ENCODE peak calls at places on chromosomes 1 and 21, in four cellular contexts. V is tibial artery, P is MM.1S, C is heart right ventricle. O is an unnamed sample.

GRCh38 chr1:226410958-226411357 is 3.1 kb upstream of the PARP1 start:
- DNase-seq in V (no peak), P (no peak), C (no peak), O (no peak)

GRCh38 chr1:168004531-168004930 is 67.7 kb upstream of the MPC2 start:
- DNase-seq in P (no peak), V (no peak), C (no peak), O (no peak)

GRCh38 chr1:64243757-64244080 is 40.3 kb downstream of the UBE2U start:
- DNase-seq in C (no peak), P (no peak), V (no peak), O (no peak)

GRCh38 chr1:109617291-109617801 is 2.1 kb downstream of the GNAT2 start:
- DNase-seq in P (no peak), V (peak; percentile 21), C (no peak), O (no peak)

GRCh38 chr1:188668083-188668482 is 1809.6 kb downstream of the BRINP3 start:
- DNase-seq in P (no peak), V (no peak), C (no peak), O (peak; percentile 27)

GRCh38 chr1:110094931-110095654 is 17.1 kb upstream of the UBL4B start:
- DNase-seq in V (no peak), P (no peak), C (no peak), O (no peak)

GRCh38 chr1:174877208-174877673 is 122.5 kb upstream of the CACYBP start:
- DNase-seq in P (no peak), C (no peak), V (no peak), O (no peak)

GRCh38 chr1:109880961-109881894 is 29.4 kb upstream of the CSF1 start:
- DNase-seq in C (no peak), V (peak; percentile 52), P (no peak), O (no peak)

GRCh38 chr21:32423320-32423719 is 10.8 kb downstream of the EVA1C start:
- DNase-seq in P (no peak), C (no peak), V (no peak), O (no peak)

GRCh38 chr1:95438213-95438948 is 204.4 kb downstream of the RWDD3 start:
- DNase-seq in V (no peak), P (no peak), C (no peak), O (no peak)

GRCh38 chr1:216095400-216095799 is 327.8 kb downstream of the USH2A start:
- DNase-seq in C (no peak), V (no peak), P (no peak), O (no peak)

GRCh38 chr1:236716160-236716559 is 29.9 kb downstream of the ACTN2 start:
- DNase-seq in V (no peak), P (no peak), C (no peak), O (no peak)

GRCh38 chr1:178389441-178389840 is 107.3 kb downstream of the CLEC20A start:
- DNase-seq in C (no peak), V (no peak), P (no peak), O (no peak)

GRCh38 chr1:230317823-230318819 is 108.0 kb downstream of the PGBD5 start:
- DNase-seq in P (no peak), C (no peak), V (no peak), O (no peak)

GRCh38 chr1:57215175-57215574 is 208.7 kb downstream of the DAB1 start:
- DNase-seq in V (no peak), P (no peak), C (no peak), O (no peak)

GRCh38 chr1:9588551-9589143 is at the start of gene TMEM201:
- DNase-seq in C (peak; percentile 96), P (peak; percentile 94), V (peak; percentile 96), O (peak; percentile 96)

GRCh38 chr21:39451332-39452206 is at the start of gene SH3BGR:
- DNase-seq in V (peak; percentile 89), C (peak; percentile 69), P (no peak), O (no peak)

GRCh38 chr1:20719871-20720620 is 2.2 kb upstream of the KIF17 start:
- DNase-seq in P (no peak), V (peak; percentile 25), C (no peak), O (no peak)

GRCh38 chr1:20716232-20716631 is 1.6 kb downstream of the KIF17 start:
- DNase-seq in C (no peak), P (no peak), V (no peak), O (no peak)

GRCh38 chr1:20719261-20719660 is 1.5 kb upstream of the KIF17 start:
- DNase-seq in C (no peak), V (peak; percentile 17), P (no peak), O (no peak)

GRCh38 chr1:20715406-20715805 is 2.4 kb downstream of the KIF17 start:
- DNase-seq in C (no peak), P (no peak), V (no peak), O (no peak)

DNA sequence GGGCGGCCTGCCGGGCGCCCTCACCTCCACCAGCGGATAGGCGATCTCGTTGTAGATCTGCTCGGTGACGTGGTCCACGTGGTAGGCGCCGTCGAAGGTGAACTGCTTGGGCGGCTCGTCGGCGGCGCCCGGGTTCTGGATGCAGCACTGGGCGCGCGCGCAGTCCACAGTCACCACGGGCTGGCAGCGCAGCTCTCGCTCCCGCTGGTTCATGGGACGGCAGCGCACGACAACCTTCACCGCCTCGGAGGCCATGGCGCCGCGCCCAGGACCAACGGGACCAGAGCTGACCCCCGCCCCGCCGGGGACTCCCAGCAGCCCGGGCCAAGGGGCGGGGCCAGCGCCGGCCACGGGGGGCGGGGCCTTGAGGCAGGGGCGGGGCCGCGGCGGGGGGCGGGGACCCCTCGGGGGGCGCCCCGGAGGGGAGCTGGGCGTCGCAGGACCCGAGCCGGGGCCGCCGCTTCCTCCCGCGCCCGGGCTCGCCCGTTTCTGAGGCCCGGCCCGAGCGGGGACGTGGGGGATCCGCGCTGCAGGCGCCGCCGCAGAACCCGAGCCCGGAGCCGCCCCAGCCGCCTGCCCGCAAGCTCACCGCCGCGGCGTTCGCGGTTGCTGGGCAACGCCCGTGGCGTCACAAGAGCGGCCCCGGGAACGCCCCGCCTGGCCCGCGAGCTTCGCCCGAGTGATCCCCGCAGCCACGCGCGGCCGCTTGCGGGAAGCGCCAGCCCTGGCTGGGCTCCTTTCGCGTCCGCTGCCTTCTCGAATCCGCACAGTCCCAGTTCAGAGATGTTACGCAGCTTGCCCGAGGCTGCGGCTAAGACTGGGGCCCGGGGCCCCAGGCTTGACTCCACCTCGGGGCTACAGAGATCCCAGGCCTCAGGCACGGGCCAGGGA is at the start of gene KIF17:
- DNase-seq in V (peak; percentile 80), C (peak; percentile 85), P (peak; percentile 64), O (peak; percentile 65)
- H3K4me3 ChIP-seq in V (peak within 1 kb of the TSS; percentile 43), C (peak within 1 kb of the TSS; percentile 43), P (peak within 1 kb of the TSS; percentile 22), O (no peak within 1 kb of the TSS)

GRCh38 chr1:154955039-154955717 is 721 bp downstream of the PBXIP1 start:
- DNase-seq in V (no peak), C (no peak), P (peak; percentile 100), O (peak; percentile 95)

GRCh38 chr1:154953611-154954038 is 2.3 kb downstream of the PBXIP1 start:
- DNase-seq in V (no peak), P (peak; percentile 67), C (no peak), O (no peak)

GRCh38 chr1:154954541-154954940 is 1.4 kb downstream of the PBXIP1 start:
- DNase-seq in P (no peak), C (no peak), V (no peak), O (no peak)

GRCh38 chr1:154952664-154953063 is 3.2 kb downstream of the PBXIP1 start:
- DNase-seq in V (no peak), P (peak; percentile 44), C (no peak), O (no peak)

GRCh38 chr1:154951901-154952657 is 3.8 kb downstream of the PBXIP1 start:
- DNase-seq in P (peak; percentile 93), C (no peak), V (no peak), O (peak; percentile 49)
- TF ChIP-seq CTCF in P (no peak), C (no peak), V (no peak), O (no peak)

DNA sequence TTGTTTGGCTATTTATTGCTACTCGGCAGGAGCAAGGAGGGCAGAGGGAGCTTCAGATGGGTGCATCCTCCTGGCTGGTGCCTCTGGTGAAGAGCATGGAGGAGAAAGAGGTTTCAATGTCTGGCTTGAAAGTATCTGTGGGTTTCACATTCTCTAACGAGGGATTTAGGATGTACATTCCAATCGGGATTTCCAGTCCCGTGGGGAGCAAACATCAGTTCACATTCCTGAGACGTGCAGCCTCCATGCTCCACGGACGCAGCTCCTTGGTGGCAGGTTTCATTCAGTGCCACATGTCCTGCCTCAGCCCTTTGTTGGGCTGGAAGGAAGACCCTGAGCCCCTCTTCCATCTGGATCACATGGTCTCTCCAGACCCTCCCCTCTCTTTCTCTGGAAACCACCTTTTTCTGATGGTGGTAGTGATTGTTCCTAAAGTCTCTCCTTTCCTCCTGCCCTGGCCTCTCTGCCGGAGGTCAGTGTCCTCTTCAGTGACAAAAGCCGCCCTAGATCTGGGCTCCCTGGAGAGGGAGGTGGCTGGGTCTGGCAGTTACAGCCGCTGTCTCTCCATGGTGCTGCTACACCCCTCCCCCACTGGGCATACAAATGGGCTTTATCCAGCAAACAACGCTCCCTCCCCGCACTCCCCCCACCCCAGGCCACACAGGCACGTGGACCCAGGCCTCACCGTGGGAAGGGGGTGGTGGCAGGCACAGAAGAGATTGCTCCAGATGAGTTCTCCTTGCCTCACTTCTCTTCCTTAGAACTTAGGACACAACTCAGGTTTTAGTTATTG is 829 bp upstream of the CA14 start:
- DNase-seq in V (no peak), C (no peak), P (no peak), O (no peak)
- H3K4me3 ChIP-seq in V (no peak overlapping the region), C (no peak overlapping the region), P (no peak overlapping the region), O (no peak overlapping the region)

GRCh38 chr1:34787461-34788420 is 5.1 kb upstream of the GJA4 start:
- DNase-seq in C (no peak), V (peak; percentile 87), P (peak; percentile 14), O (peak; percentile 52)
- TF ChIP-seq CTCF in C (peak; percentile 42), V (peak; percentile 63), P (peak; percentile 34), O (peak; percentile 40)

GRCh38 chr1:107963601-107964396 is 1.2 kb downstream of the VAV3 start:
- DNase-seq in C (peak; percentile 19), P (peak; percentile 47), V (no peak), O (peak; percentile 91)
- H3K4me3 ChIP-seq in C (peak overlapping the region; percentile 66), P (peak overlapping the region; percentile 71), V (peak overlapping the region; percentile 41), O (peak overlapping the region; percentile 48)

DNA sequence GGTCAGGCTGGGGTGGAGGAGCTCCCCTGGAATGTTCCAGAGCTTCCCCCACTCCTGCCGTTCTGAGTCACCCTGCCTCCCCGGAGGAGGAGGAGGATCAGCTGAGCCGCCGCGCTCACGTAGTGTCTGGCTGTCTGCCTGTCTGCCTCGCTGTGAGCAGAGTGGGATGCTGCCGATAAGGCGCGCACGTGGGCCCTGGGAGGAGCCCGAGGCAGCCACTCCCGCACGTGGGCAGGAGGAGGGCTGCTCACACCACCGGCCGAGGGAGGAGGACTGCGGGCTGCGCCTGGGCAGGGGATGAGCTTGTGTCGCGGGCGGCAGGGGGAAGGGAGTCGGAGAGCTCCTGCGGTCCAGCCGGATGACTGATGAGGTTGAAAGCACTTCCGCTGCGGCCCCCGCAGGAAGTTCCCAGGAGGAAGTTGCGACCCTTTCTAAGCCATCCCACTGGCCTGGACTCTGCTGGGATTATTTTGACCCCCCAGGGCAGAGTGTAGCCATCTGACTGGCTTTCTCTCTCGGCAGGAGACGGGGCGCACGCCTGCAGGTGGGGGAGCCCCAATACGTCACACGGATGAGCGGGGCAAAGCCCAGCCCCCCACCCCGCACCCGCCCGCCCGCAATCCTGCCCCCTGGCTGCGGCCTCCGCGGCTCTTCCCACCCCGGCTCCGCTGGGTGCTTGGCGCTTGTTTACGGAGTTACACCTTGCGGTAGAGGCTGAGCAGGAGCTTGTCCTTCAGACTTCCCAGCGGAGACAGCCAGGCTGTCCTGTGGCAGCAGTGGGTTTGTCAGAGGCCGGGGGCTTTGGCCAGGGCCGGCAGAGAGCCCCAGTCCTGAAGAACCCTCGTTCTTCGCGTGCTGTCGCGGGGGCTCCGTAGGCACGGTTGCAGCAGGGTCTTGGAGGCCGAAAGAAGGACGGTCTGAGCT is 9.8 kb downstream of the PDXK start:
- DNase-seq in V (peak; percentile 99), P (no peak), C (peak; percentile 94), O (peak; percentile 91)
- TF ChIP-seq CTCF in V (peak; percentile 7), P (no peak), C (peak; percentile 45), O (peak; percentile 3)

GRCh38 chr1:235060607-235061470 is 67.8 kb downstream of the TOMM20 start:
- DNase-seq in V (no peak), P (peak; percentile 34), C (no peak), O (no peak)
- H3K4me3 ChIP-seq in V (no peak overlapping the region), P (no peak overlapping the region), C (no peak overlapping the region), O (no peak overlapping the region)